ENCODE peak calls at places on chromosome 19, in five cellular contexts. P is heart left ventricle, Y is mucosa of descending colon, Z is choroid plexus epithelial cell, B is heart right ventricle. M is an unnamed sample.

GRCh38 chr19:41821003-41821735 is 23.3 kb downstream of the LYPD4 start:
- DNase-seq in Z (peak; percentile 58), B (no peak), P (no peak), Y (no peak), M (peak; percentile 65)

GRCh38 chr19:12448808-12449207 is 8.0 kb upstream of the ZNF443 start:
- DNase-seq in Z (no peak), P (no peak), Y (no peak), B (no peak), M (no peak)

GRCh38 chr19:35459414-35460082 is 11.5 kb downstream of the FFAR2 start:
- DNase-seq in P (peak; percentile 56), Z (peak; percentile 74), B (peak; percentile 54), Y (peak; percentile 51), M (no peak)

GRCh38 chr19:6270076-6270745 is 9.6 kb downstream of the MLLT1 start:
- DNase-seq in Z (no peak), P (no peak), Y (no peak), B (no peak), M (no peak)

GRCh38 chr19:6551607-6552450 is 21.0 kb downstream of the TNFSF9 start:
- DNase-seq in Z (no peak), P (no peak), Y (peak; percentile 50), B (no peak), M (no peak)

GRCh38 chr19:3015126-3016057 is 13.7 kb downstream of the TLE2 start:
- DNase-seq in Z (no peak), B (no peak), Y (no peak), P (no peak), M (no peak)

GRCh38 chr19:5563941-5564612 is 3.7 kb downstream of the TINCR start:
- DNase-seq in Y (no peak), B (no peak), Z (peak; percentile 43), P (no peak), M (no peak)

GRCh38 chr19:46220038-46220615 is 9.4 kb upstream of the IGFL1 start:
- DNase-seq in P (no peak), Z (no peak), B (no peak), Y (no peak), M (no peak)

GRCh38 chr19:1855828-1856255 is 7.5 kb downstream of the KLF16 start:
- DNase-seq in B (no peak), Z (no peak), P (no peak), Y (no peak), M (no peak)

GRCh38 chr19:38695319-38695683 is 47.9 kb downstream of the ACTN4 start:
- DNase-seq in P (peak; percentile 26), Y (no peak), B (no peak), Z (no peak), M (no peak)
- TF ChIP-seq CTCF in P (no peak), Y (no peak), B (no peak), Z (no peak), M (no peak)

GRCh38 chr19:31543456-31543855 is 194.2 kb upstream of the TSHZ3 start:
- DNase-seq in Z (no peak), P (no peak), B (no peak), Y (no peak), M (no peak)

GRCh38 chr19:31546561-31546960 is 197.3 kb upstream of the TSHZ3 start:
- DNase-seq in P (no peak), B (no peak), Y (no peak), Z (no peak), M (no peak)

GRCh38 chr19:31541396-31541795 is 192.2 kb upstream of the TSHZ3 start:
- DNase-seq in P (no peak), Y (no peak), Z (no peak), B (no peak), M (no peak)

GRCh38 chr19:31548941-31549340 is 199.7 kb upstream of the TSHZ3 start:
- DNase-seq in Y (peak; percentile 32), P (no peak), Z (peak; percentile 69), B (no peak), M (peak; percentile 29)

GRCh38 chr19:31545766-31546165 is 196.5 kb upstream of the TSHZ3 start:
- DNase-seq in P (no peak), B (no peak), Y (no peak), Z (no peak), M (no peak)
- TF ChIP-seq CTCF in P (no peak), B (no peak), Y (no peak), Z (no peak), M (no peak)

GRCh38 chr19:57566396-57567256 is 7.0 kb upstream of the ZNF550 start:
- DNase-seq in B (no peak), Y (no peak), P (no peak), Z (peak; percentile 61), M (no peak)
- TF ChIP-seq CTCF in B (no peak), Y (no peak), P (no peak), Z (no peak), M (no peak)

GRCh38 chr19:18999896-19000620 is 33.3 kb downstream of the SUGP2 start:
- DNase-seq in B (no peak), Z (peak; percentile 48), P (no peak), Y (no peak), M (peak; percentile 23)
- TF ChIP-seq CTCF in B (no peak), Z (peak; percentile 64), P (peak; percentile 12), Y (no peak), M (no peak)

GRCh38 chr19:51511353-51511752 is 9.8 kb upstream of the SIGLEC12 start:
- DNase-seq in Y (no peak), P (no peak), B (no peak), Z (peak; percentile 2), M (peak; percentile 30)
- TF ChIP-seq CTCF in Y (no peak), P (no peak), B (no peak), Z (peak; percentile 36), M (peak; percentile 55)

DNA sequence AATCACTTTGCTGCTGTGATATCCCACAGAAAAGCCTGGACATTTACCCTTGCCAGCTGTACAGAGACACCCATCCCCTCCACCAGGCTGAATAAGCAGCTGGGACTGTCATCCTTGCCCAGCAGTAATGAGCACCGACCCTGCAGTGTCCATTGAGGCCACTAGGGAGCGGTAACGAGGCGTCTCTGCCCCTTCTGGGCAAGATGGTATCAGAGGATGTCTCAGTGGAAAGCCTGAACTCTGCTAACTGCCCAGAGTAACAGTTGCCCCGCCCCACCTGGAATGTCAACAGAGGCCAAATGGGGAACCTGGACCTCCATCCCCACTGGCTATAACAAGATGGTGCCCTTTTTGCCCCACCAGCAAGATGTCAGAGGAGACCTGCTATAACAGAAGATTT is 22.8 kb upstream of the CEACAM20 start:
- DNase-seq in Y (peak; percentile 62), B (no peak), Z (peak; percentile 26), P (no peak), M (peak; percentile 56)
- TF ChIP-seq CTCF in Y (no peak), B (peak; percentile 22), Z (peak; percentile 61), P (peak; percentile 36), M (peak; percentile 56)

GRCh38 chr19:38543807-38544568 is 73.8 kb downstream of the MAP4K1 start:
- DNase-seq in Z (peak; percentile 89), B (peak; percentile 50), Y (peak; percentile 41), P (peak; percentile 46), M (no peak)
- TF ChIP-seq CTCF in Z (peak; percentile 67), B (peak; percentile 64), Y (no peak), P (no peak), M (peak; percentile 33)